ENCODE peak calls at places on chromosome 1, in ten cellular contexts. L is CD8-positive, alpha-beta T cell; A is HFFc6; H is non-pigmented ciliary epithelial cell; D is A549; Q is midbrain; X is left ventricle myocardium superior; E is stimulated activated CD8-positive, alpha-beta memory T cell treated with anti-CD3 and anti-CD28 coated beads, Interleukin-4, amount 100 ng/mL, for 1 hour; W is memory B cell; R is IMR-90. J is an unnamed sample.

GRCh38 chr1:51347398-51348146 is 17.2 kb upstream of the TTC39A start:
- DNase-seq in W (no peak), X (no peak), E (no peak), A (no peak), L (no peak), D (no peak), H (no peak), Q (no peak), R (no peak), J (no peak)

GRCh38 chr1:204589409-204590038 is 73.3 kb downstream of the MDM4 start:
- DNase-seq in A (peak; percentile 9), R (peak; percentile 16), E (no peak), D (no peak), H (no peak), X (no peak), W (no peak), Q (no peak), L (no peak), J (no peak)

GRCh38 chr1:241688940-241689368 is 36.9 kb downstream of the WDR64 start:
- DNase-seq in A (peak; percentile 71), Q (no peak), E (no peak), R (peak; percentile 26), H (peak; percentile 52), L (no peak), X (no peak), D (peak; percentile 43), W (no peak), J (peak; percentile 47)

GRCh38 chr1:228101994-228102790 is 933 bp downstream of the C1orf35 start:
- DNase-seq in A (no peak), X (peak; percentile 56), E (no peak), D (peak; percentile 55), L (peak; percentile 30), W (no peak), R (no peak), Q (no peak), H (no peak), J (no peak)

GRCh38 chr1:206507395-206508129 is at the start of gene RASSF5:
- DNase-seq in L (peak; percentile 76), E (peak; percentile 66), A (peak; percentile 41), R (peak; percentile 41), D (peak; percentile 55), Q (peak; percentile 46), X (peak; percentile 91), H (no peak), W (peak; percentile 70), J (peak; percentile 45)

GRCh38 chr1:10685196-10685850 is 111.1 kb downstream of the CASZ1 start:
- DNase-seq in Q (no peak), L (no peak), H (no peak), D (no peak), A (no peak), W (no peak), E (no peak), R (no peak), X (no peak), J (no peak)

GRCh38 chr1:113456967-113457366 is 66.7 kb downstream of the MAGI3 start:
- DNase-seq in X (no peak), E (no peak), H (peak; percentile 92), W (no peak), D (peak; percentile 93), Q (peak; percentile 20), A (peak; percentile 92), L (no peak), R (peak; percentile 98), J (peak; percentile 92)

GRCh38 chr1:217138839-217139466 is 415.7 kb upstream of the ESRRG start:
- DNase-seq in Q (no peak), E (no peak), L (no peak), D (no peak), X (no peak), A (no peak), W (no peak), R (no peak), H (no peak), J (no peak)

GRCh38 chr1:205237526-205238484 is 10.1 kb downstream of the TMCC2 start:
- DNase-seq in A (no peak), X (no peak), W (no peak), Q (no peak), R (no peak), H (no peak), E (no peak), D (no peak), L (no peak), J (no peak)

GRCh38 chr1:204461331-204462228 is 33.0 kb downstream of the PIK3C2B start:
- DNase-seq in D (no peak), A (no peak), H (no peak), R (no peak), Q (no peak), L (no peak), W (no peak), X (peak; percentile 51), E (no peak), J (no peak)

GRCh38 chr1:223556414-223557124 is 108.9 kb downstream of the CAPN8 start:
- DNase-seq in W (peak; percentile 2), H (no peak), E (no peak), A (peak; percentile 4), R (peak; percentile 1), L (no peak), Q (no peak), D (peak; percentile 61), X (no peak), J (peak; percentile 25)

GRCh38 chr1:53431244-53431643 is 28.0 kb upstream of the DMRTB1 start:
- DNase-seq in R (no peak), Q (no peak), E (no peak), W (no peak), D (no peak), L (no peak), H (no peak), X (no peak), A (no peak), J (no peak)

J was measured in brain microvascular endothelial cell.